ENCODE peak calls at places on chromosomes 16 and 17, in six cellular contexts. R is dorsolateral prefrontal cortex, V is left ventricle myocardium inferior, K is heart right ventricle, U is GM23338, L is neural progenitor cell. T is an unnamed sample.
A peak's percentile ranks its signal among the peaks of the same experiment; 100 is the strongest.

GRCh38 chr16:88004391-88004790 is 53.2 kb downstream of the BANP start:
- DNase-seq in V (no peak), R (no peak), K (no peak), L (no peak), U (no peak), T (no peak)

GRCh38 chr17:58052951-58053715 is 30.1 kb upstream of the DYNLL2 start:
- DNase-seq in K (no peak), L (no peak), V (no peak), U (no peak), R (peak; percentile 46), T (peak; percentile 3)

GRCh38 chr17:62172492-62173291 is 107.6 kb upstream of the MED13 start:
- DNase-seq in K (no peak), V (no peak), R (no peak), U (no peak), L (no peak), T (peak; percentile 57)

GRCh38 chr17:82216301-82217119 is 3.9 kb upstream of the CCDC57 start:
- DNase-seq in R (peak; percentile 58), K (peak; percentile 61), U (no peak), V (peak; percentile 66), L (no peak), T (peak; percentile 90)

GRCh38 chr17:57957886-57958285 is 2.7 kb upstream of the CUEDC1 start:
- DNase-seq in L (no peak), K (no peak), U (no peak), V (no peak), R (no peak), T (no peak)

GRCh38 chr16:58814348-58814801 is 80.3 kb upstream of the GOT2 start:
- DNase-seq in R (peak; percentile 46), U (peak; percentile 77), V (peak; percentile 23), K (peak; percentile 23), L (peak; percentile 74), T (peak; percentile 64)

GRCh38 chr17:56389356-56389755 is 204.1 kb upstream of the NOG start:
- DNase-seq in U (no peak), K (no peak), R (no peak), V (no peak), L (no peak), T (no peak)

GRCh38 chr17:77125432-77125901 is 15.3 kb upstream of the SEC14L1 start:
- DNase-seq in V (no peak), L (no peak), R (no peak), K (no peak), U (no peak), T (peak; percentile 99)

GRCh38 chr16:85783441-85783840 is 15.9 kb downstream of the EMC8 start:
- DNase-seq in K (no peak), U (no peak), V (no peak), R (no peak), L (no peak), T (no peak)

GRCh38 chr16:89314858-89315257 is 97.4 kb downstream of the ZNF778 start:
- DNase-seq in V (no peak), U (no peak), K (no peak), R (no peak), L (no peak), T (no peak)

GRCh38 chr16:89312598-89313299 is 95.2 kb downstream of the ZNF778 start:
- DNase-seq in U (no peak), K (no peak), V (no peak), R (no peak), L (no peak), T (no peak)

GRCh38 chr16:89313583-89313982 is 96.1 kb downstream of the ZNF778 start:
- DNase-seq in K (no peak), R (no peak), U (no peak), L (no peak), V (no peak), T (no peak)

GRCh38 chr16:89315271-89315670 is 97.8 kb downstream of the ZNF778 start:
- DNase-seq in R (no peak), U (no peak), L (no peak), K (no peak), V (no peak), T (no peak)

DNA sequence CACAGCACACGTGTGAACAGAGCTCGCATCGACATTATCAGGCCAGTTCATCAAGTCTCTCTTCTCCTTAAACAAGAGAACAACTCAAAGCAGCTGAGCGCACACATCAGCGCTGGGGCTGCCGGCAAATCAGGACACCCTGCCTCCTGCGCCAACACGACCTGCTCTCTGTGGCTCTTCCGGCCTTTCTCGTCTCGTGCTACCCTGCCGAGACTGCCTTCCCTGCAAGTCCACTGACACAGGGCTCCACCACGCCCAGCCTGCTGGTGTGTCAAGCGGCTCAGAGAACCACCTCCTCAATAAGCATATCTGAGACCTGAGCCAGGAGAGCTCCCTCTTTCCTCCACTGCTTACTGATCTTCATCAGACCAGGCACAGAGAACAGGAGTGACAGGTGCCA is 96.9 kb downstream of the ZNF778 start:
- DNase-seq in V (no peak), R (peak; percentile 43), K (no peak), U (no peak), L (no peak), T (no peak)
- H3K4me3 ChIP-seq in V (no peak overlapping the region), R (no peak overlapping the region), K (no peak overlapping the region), U (no peak overlapping the region), L (no peak overlapping the region), T (no peak overlapping the region)

DNA sequence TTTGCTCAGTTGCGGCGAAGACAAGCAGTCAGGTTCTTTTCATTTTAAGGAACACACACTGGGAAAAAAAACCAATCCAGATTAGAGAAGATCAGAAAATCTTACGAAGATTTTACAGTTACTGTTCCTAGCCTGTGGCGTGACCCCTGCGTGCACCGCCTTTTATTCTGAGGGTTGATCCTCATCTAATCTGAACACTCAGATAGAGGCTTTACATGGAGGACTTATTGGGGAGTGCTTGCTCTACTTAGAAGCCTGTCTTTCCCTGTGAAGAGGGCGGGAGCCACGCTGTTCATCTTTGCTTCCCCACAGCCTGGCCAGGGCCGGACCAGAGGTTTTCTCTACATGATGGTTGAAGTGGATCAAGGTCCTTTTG is 1.4 kb downstream of the TBC1D24 start:
- DNase-seq in R (no peak), U (no peak), V (no peak), L (no peak), K (no peak), T (no peak)
- H3K4me3 ChIP-seq in R (peak overlapping the region; percentile 78), U (peak overlapping the region; percentile 72), V (peak overlapping the region; percentile 79), L (no peak overlapping the region), K (no peak overlapping the region), T (no peak overlapping the region)

GRCh38 chr17:41666708-41667279 is 21.9 kb upstream of the EIF1 start:
- DNase-seq in V (peak; percentile 87), R (peak; percentile 84), L (peak; percentile 85), K (peak; percentile 87), U (peak; percentile 91), T (peak; percentile 74)
- H3K4me3 ChIP-seq in V (peak overlapping the region; percentile 72), R (peak overlapping the region; percentile 50), L (peak overlapping the region; percentile 49), K (no peak overlapping the region), U (peak overlapping the region; percentile 76), T (peak overlapping the region; percentile 33)

DNA sequence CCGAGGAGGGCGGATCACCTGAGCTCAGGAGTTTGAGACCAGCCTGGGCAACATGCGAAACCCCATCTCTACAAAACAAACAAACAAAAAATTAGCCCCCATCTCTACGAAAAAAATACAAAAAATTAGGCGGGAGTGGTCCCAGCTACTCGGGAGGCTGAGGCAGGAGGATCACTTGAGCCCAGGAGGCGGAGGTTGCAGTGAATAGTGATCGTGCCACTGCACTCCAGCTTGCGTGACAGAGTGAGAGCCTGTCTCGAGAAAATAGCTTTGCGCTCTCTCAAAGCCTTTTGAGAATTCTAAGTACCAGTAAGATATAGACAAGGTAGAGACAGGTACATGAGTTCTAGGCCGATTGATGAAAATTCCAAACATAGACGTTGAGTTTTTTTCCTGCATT is 2.0 kb downstream of the SOCS7 start:
- DNase-seq in R (no peak), V (no peak), L (no peak), U (no peak), K (no peak), T (no peak)
- H3K4me3 ChIP-seq in R (peak overlapping the region; percentile 87), V (peak overlapping the region; percentile 92), L (peak overlapping the region; percentile 88), U (peak overlapping the region; percentile 89), K (no peak overlapping the region), T (peak overlapping the region; percentile 74)

GRCh38 chr17:79783891-79784290 is 5.9 kb downstream of the CBX2 start:
- DNase-seq in L (no peak), K (no peak), R (no peak), V (no peak), U (no peak), T (no peak)

GRCh38 chr17:79779661-79780365 is 1.9 kb downstream of the CBX2 start:
- DNase-seq in R (no peak), V (no peak), L (no peak), U (no peak), K (no peak), T (no peak)

GRCh38 chr17:79781012-79781665 is 3.2 kb downstream of the CBX2 start:
- DNase-seq in L (no peak), K (no peak), R (no peak), V (no peak), U (no peak), T (no peak)

GRCh38 chr17:79784353-79785016 is 6.5 kb downstream of the CBX2 start:
- DNase-seq in K (no peak), U (no peak), V (no peak), L (no peak), R (no peak), T (no peak)

DNA sequence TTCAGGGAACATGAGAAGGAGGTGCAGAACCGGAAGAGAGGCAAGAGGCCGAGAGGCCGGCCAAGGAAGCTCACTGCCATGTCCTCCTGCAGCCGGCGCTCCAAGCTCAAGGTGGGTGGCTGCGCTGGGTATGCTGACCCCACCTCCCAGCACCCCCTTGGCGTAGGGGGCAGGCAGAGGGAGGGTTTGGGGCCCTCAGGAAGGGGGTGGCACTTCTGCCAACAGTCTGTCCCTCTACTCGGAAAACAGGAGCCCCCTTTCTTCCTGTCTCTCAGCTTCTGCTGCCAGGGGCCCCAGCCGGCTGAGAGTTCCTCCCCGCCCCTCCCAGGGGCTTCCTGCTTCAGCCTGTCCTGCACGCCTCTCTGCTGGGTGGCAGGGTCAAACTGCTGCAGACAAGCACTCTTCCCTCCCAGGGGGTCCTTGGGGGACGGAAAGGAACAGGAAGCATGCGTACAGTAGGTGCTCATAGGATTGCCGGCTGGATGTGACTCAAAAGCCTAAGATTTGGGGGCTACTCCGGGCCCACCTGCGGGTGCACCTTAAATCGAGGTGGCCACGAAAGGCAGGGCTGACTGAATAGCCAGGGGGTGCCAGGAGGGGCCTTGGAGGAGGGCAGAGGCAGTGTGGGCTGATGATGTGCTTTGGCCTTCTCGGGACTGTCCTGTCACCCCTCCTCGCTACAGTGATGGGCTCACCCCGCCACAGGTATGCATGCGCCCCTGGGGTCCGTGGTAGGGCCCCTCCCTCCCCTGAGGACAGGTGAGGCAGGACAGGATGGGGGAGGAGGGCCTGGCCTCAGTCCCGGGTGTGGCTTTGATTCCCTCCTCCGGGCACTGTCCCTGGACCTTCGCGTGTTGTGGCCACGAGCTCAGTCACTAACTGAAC is 4.0 kb downstream of the CBX2 start:
- DNase-seq in R (no peak), K (no peak), L (no peak), V (no peak), U (no peak), T (no peak)
- H3K4me3 ChIP-seq in R (no peak overlapping the region), K (no peak overlapping the region), L (no peak overlapping the region), V (no peak overlapping the region), U (no peak overlapping the region), T (no peak overlapping the region)

T was measured in cardiac fibroblast.